ENCODE peak calls at places on chromosomes 1 and 21, in six cellular contexts. M is cardiac septum, F is GDM1, W is upper lobe of right lung, L is mammary epithelial cell, G is RKO. K is an unnamed sample.

GRCh38 chr1:157691285-157691920 is 9.2 kb downstream of the FCRL3 start:
- DNase-seq in M (no peak), F (no peak), W (no peak), L (peak), G (peak), K (peak)

GRCh38 chr21:38819719-38820147 is 14.0 kb downstream of the ETS2 start:
- DNase-seq in M (no peak), F (no peak), W (no peak), L (peak), G (no peak), K (peak)

GRCh38 chr1:119136401-119136800 is 4.1 kb downstream of the WARS2 start:
- DNase-seq in M (no peak), F (no peak), W (no peak), L (peak), G (no peak), K (no peak)

GRCh38 chr1:200963076-200963475 is 60.4 kb downstream of the KIF21B start:
- DNase-seq in M (peak), F (no peak), W (no peak), L (peak), G (no peak), K (no peak)

GRCh38 chr1:245500546-245500945 is 345.8 kb downstream of the KIF26B start:
- DNase-seq in M (no peak), F (no peak), W (no peak), L (peak), G (no peak), K (no peak)

GRCh38 chr1:110130989-110131388 is 18.7 kb downstream of the UBL4B start:
- DNase-seq in M (no peak), F (no peak), W (no peak), L (no peak), G (no peak), K (no peak)

GRCh38 chr1:12436345-12436658 is 181.7 kb downstream of the DHRS3 start:
- DNase-seq in M (no peak), F (no peak), W (no peak), L (no peak), G (no peak), K (no peak)

GRCh38 chr1:45016767-45017166 is 4.7 kb downstream of the UROD start:
- DNase-seq in M (no peak), F (no peak), W (no peak), L (no peak), G (no peak), K (no peak)

GRCh38 chr1:93591833-93592635 is 89.6 kb downstream of the BCAR3 start:
- DNase-seq in M (no peak), F (no peak), W (peak), L (no peak), G (no peak), K (peak)

GRCh38 chr1:213131851-213132655 is 81.0 kb downstream of the RPS6KC1 start:
- DNase-seq in M (no peak), F (no peak), W (no peak), L (no peak), G (peak), K (no peak)

GRCh38 chr21:35178812-35179211 is 129.7 kb upstream of the RUNX1 start:
- DNase-seq in M (no peak), F (no peak), W (no peak), L (peak), G (peak), K (peak)

GRCh38 chr21:37903396-37903795 is 12.9 kb downstream of the KCNJ6 start:
- DNase-seq in M (no peak), F (no peak), W (no peak), L (no peak), G (no peak), K (no peak)

GRCh38 chr1:184160236-184160635 is 108.7 kb downstream of the TSEN15 start:
- DNase-seq in M (no peak), F (no peak), W (no peak), L (peak), G (peak), K (no peak)